ENCODE peak calls at places on chromosomes 13 and 19, in five cellular contexts. X is heart left ventricle, T is pancreas, C is vagina, F is esophagus squamous epithelium. M is an unnamed sample.
A peak's percentile ranks its signal among the peaks of the same experiment; 100 is the strongest.

GRCh38 chr19:8163781-8164180 is 14.4 kb upstream of the FBN3 start:
- DNase-seq in X (no peak), C (no peak), F (no peak), T (no peak), M (no peak)

GRCh38 chr13:35512271-35512920 is 35.9 kb upstream of the MAB21L1 start:
- DNase-seq in T (no peak), F (no peak), C (peak; percentile 89), X (peak; percentile 24), M (no peak)

GRCh38 chr19:40237791-40238190 is 11.3 kb upstream of the CCNP start:
- DNase-seq in C (no peak), F (no peak), X (no peak), T (no peak), M (no peak)

GRCh38 chr19:35332817-35333216 is 3.8 kb downstream of the CD22 start:
- DNase-seq in F (no peak), T (no peak), X (no peak), C (no peak), M (no peak)

GRCh38 chr19:34067861-34068271 is 104.4 kb upstream of the LSM14A start:
- DNase-seq in F (no peak), X (no peak), T (no peak), C (no peak), M (no peak)

GRCh38 chr13:40206241-40207109 is 460.0 kb downstream of the FOXO1 start:
- DNase-seq in T (peak; percentile 51), X (no peak), C (peak; percentile 81), F (no peak), M (no peak)

GRCh38 chr19:45423589-45424190 is at the start of gene ERCC1:
- DNase-seq in F (peak; percentile 82), C (no peak), X (peak; percentile 97), T (peak; percentile 99), M (no peak)

GRCh38 chr13:60226507-60226906 is 62.8 kb upstream of the DIAPH3 start:
- DNase-seq in C (no peak), T (peak; percentile 14), X (no peak), F (no peak), M (no peak)

GRCh38 chr19:17866312-17867012 is 5.3 kb upstream of the SLC5A5 start:
- DNase-seq in F (no peak), T (no peak), X (no peak), C (no peak), M (no peak)

GRCh38 chr19:6802336-6803035 is 30.0 kb downstream of the VAV1 start:
- DNase-seq in T (no peak), C (no peak), F (peak; percentile 21), X (peak; percentile 59), M (peak; percentile 42)

GRCh38 chr13:80144493-80144892 is 196.4 kb downstream of the SPRY2 start:
- DNase-seq in X (no peak), C (no peak), F (no peak), T (no peak), M (no peak)

GRCh38 chr19:46386151-46386550 is 27.2 kb downstream of the CCDC8 start:
- DNase-seq in X (no peak), T (no peak), C (no peak), F (no peak), M (no peak)

GRCh38 chr13:24348797-24349515 is 39.6 kb downstream of the C1QTNF9 start:
- DNase-seq in X (no peak), F (no peak), C (no peak), T (peak; percentile 87), M (peak; percentile 91)

GRCh38 chr13:50521191-50521590 is 322.3 kb downstream of the DLEU7 start:
- DNase-seq in X (no peak), T (no peak), F (no peak), C (no peak), M (no peak)
- H3K27ac ChIP-seq in X (peak overlapping the region; percentile 39), T (peak overlapping the region; percentile 4), F (no peak overlapping the region), C (no peak overlapping the region), M (no peak overlapping the region)

DNA sequence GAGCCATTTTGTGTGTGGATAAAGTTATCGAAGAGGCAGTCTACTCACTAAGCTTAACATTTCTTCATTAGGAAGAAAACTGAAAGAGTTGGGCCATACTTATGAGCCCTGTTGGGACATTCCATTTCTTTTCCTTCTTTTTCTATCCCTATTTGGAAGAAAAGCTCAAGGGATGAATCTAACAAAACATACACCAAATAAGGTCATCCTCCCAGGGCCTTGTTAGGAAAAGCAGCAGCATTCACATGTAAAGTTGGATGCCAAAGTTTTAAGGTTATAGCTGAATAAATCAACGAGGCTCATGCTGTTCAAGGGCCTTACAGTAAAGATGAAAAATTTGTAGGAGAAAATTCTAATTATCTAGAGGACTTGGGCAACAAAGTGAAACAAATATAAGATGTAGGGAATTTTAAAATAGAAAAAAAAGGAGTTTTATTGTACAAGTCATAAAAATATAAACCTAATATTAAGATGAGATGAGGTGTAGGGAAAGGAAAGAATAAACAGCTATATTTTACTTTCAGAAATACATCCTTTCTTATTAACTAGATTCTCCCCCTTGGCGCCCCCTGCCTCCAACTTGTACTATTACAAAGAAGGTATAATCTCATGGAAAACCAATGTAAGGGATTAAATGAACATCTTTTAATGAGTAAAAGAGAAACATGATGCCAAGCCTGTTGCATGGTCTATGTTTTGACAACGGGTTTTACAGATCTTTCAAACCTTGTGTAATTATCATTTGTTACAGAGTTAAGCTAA is 160.4 kb downstream of the PCDH20 start:
- DNase-seq in X (no peak), C (no peak), T (no peak), F (no peak), M (no peak)
- TF ChIP-seq CTCF in X (peak; percentile 15), C (no peak), T (no peak), F (no peak), M (no peak)

DNA sequence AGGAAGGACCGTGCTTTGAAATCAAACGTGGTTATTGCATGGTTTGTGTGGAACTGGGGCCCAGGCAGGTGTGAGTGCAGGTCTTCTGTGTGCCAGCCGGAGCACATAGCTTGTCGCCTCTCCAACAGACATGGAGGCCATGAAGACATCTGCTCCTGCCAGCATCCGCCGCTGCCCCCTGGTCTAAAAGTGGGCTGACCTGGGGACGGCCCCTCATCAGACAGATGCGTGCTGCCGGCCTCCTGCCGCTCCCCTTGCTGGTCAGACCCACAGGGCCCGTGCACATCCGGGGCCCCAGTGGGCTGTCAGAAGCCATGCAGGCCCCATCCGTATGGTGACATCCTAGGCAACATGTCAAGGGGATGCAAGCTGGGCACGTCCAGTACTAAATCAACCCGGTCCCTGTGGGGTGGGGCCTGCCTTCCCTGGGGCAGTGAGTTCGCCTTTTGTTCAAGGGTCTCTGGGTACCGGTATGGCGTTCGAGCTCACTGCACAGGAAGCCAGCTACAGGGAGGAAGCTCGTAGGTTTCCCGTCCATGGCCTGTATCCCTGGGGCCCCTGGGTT is 88.0 kb upstream of the MCF2L start:
- DNase-seq in F (no peak), X (no peak), T (no peak), C (no peak), M (no peak)
- H3K36me3 ChIP-seq in F (no peaks in the 10 kb centered on the region), X (peaks cover 69% of the 10 kb centered on the region), T (no peaks in the 10 kb centered on the region), C (peaks cover 36% of the 10 kb centered on the region), M (no peaks in the 10 kb centered on the region)

DNA sequence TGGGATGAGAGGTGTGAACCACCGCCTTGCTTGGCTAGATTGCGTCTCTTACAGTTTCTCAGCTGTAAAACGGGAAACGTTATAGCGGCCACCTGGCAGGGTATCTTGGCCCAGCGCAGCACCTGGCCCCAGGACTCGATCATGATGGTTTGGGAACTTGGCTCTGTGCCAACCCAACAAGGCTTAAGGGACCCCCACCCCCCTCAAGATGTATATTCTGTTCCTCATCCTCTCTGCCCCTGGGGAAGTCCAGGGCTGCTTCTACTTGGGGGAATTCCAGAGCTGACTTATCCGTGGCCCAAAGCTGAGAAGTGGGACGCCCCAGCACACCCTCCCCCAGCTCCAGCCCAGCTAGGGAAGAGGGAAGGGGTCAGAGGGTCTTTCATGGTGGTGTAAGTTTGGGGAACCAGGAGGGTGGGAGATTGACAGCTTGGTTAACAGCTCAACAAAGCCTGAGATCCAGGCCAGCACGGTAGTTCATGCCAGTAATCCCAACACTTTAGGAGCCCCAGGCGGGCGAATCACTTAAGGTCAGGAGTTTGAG is 695 bp downstream of the ICAM1 start:
- DNase-seq in C (no peak), T (no peak), F (no peak), X (peak; percentile 30), M (peak; percentile 45)
- H3K27ac ChIP-seq in C (peak overlapping the region; percentile 68), T (peak overlapping the region; percentile 86), F (peak overlapping the region; percentile 80), X (peak overlapping the region; percentile 99), M (peak overlapping the region; percentile 81)